ENCODE peak calls at places on chromosomes 1 and 21, in four cellular contexts. P is stomach, L is tibial nerve, U is right atrium auricular region. E is an unnamed sample.
A peak's percentile ranks its signal among the peaks of the same experiment; 100 is the strongest.

GRCh38 chr21:30340714-30341573 is 3.5 kb upstream of the KRTAP27-1 start:
- DNase-seq in U (no peak), P (peak; percentile 56), L (no peak), E (peak; percentile 18)

GRCh38 chr1:201481004-201481380 is 12.0 kb upstream of the PHLDA3 start:
- DNase-seq in L (no peak), P (no peak), U (no peak), E (no peak)

GRCh38 chr1:85224734-85225623 is 24.2 kb upstream of the SYDE2 start:
- DNase-seq in U (no peak), L (no peak), P (peak; percentile 84), E (no peak)

GRCh38 chr1:212981025-212981495 is 30.7 kb downstream of the VASH2 start:
- DNase-seq in L (no peak), P (peak; percentile 37), U (peak; percentile 55), E (no peak)

GRCh38 chr1:172882791-172883386 is 167.9 kb downstream of the TNFSF18 start:
- DNase-seq in U (no peak), P (no peak), L (no peak), E (no peak)

GRCh38 chr1:116832932-116833578 is 76.7 kb upstream of the PTGFRN start:
- DNase-seq in L (no peak), P (no peak), U (no peak), E (no peak)

GRCh38 chr1:30437059-30437576 is 286.3 kb downstream of the MATN1 start:
- DNase-seq in L (no peak), P (no peak), U (no peak), E (no peak)

GRCh38 chr1:117495068-117495467 is 110.8 kb upstream of the TENT5C start:
- DNase-seq in L (no peak), U (no peak), P (no peak), E (no peak)

GRCh38 chr1:240539700-240540414 is 72.1 kb downstream of the GREM2 start:
- DNase-seq in L (no peak), U (no peak), P (no peak), E (no peak)

GRCh38 chr1:20634594-20635084 is 1.4 kb downstream of the PINK1 start:
- DNase-seq in L (no peak), P (peak; percentile 68), U (no peak), E (peak; percentile 31)

GRCh38 chr1:213049232-213049631 is 1.8 kb upstream of the RPS6KC1 start:
- DNase-seq in U (no peak), P (no peak), L (no peak), E (no peak)

GRCh38 chr1:201072149-201072548 is 40.1 kb downstream of the CACNA1S start:
- DNase-seq in P (no peak), U (no peak), L (no peak), E (no peak)

DNA sequence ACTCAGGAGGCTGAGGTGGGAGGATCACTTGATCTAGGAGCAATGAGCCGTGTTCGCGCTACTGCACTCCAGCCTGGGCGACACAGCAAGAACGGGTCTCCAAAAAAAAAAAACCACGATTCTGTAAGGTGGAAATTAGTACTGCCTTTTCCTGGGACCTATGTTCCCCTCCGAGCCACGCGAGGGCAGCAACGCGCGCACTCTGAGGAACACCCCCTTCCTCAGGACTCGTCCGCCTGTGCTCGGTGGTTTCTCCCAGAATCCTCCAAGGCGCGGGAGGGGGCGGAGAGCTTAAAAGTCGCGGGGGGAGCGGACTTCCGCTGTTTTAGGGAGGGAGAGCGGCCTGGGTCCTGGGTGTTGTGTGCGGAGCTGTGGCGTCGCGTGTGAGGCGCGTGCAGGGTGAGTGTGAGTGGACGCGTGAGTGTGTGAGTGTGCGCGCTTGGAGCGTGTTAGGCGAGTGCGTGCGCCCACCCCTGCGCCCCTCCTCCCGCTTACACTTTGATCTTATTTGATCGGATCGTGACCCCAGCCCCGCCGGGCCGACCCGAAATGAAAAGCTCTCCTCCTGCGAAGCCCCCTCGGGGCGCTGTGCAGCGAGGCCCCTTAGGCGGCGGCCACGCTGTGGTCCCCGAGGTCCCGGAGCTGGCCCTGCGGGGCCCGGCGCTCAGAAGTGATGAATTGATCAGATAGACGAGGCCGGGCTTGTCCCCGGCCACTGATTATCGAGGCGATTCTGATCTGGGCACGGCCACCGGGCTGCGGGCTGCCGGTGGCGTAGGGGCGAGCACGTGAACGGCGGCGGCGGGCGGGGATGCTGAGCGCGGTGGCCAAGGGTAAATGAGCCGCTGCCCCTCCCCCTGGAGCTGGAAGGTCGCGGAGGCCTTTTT is 9.6 kb downstream of the TMEM167B start:
- DNase-seq in U (peak; percentile 97), P (peak; percentile 97), L (peak; percentile 95), E (peak; percentile 99)
- TF ChIP-seq CTCF in U (peak; percentile 96), P (peak; percentile 83), L (peak; percentile 91), E (no peak)

GRCh38 chr1:58816072-58816746 is 32.4 kb upstream of the JUN start:
- DNase-seq in P (peak; percentile 94), L (peak; percentile 77), U (peak; percentile 89), E (peak; percentile 85)
- TF ChIP-seq CTCF in P (no peak), L (peak; percentile 46), U (peak; percentile 40), E (no peak)

DNA sequence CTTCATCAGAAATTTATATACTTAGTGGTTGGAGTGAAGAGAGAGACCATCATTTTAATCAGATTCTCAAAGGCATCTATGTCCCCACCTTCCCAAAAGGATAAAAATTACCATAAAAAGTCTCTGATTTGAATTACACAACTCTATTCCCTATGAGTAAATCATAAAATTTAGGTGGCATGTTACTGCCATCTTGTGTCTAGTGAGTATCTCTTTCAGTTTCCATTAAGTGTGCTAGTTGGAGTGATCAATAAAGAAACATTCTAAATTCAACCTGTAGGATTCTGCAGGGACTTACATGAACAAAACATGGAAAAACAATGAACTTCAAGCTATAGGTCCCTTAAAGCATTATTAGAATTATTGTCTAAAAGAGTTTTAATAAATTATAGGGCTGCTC is 655.4 kb downstream of the LTN1 start:
- DNase-seq in U (no peak), P (no peak), L (no peak), E (no peak)
- TF ChIP-seq CTCF in U (peak; percentile 58), P (no peak), L (peak; percentile 37), E (no peak)

DNA sequence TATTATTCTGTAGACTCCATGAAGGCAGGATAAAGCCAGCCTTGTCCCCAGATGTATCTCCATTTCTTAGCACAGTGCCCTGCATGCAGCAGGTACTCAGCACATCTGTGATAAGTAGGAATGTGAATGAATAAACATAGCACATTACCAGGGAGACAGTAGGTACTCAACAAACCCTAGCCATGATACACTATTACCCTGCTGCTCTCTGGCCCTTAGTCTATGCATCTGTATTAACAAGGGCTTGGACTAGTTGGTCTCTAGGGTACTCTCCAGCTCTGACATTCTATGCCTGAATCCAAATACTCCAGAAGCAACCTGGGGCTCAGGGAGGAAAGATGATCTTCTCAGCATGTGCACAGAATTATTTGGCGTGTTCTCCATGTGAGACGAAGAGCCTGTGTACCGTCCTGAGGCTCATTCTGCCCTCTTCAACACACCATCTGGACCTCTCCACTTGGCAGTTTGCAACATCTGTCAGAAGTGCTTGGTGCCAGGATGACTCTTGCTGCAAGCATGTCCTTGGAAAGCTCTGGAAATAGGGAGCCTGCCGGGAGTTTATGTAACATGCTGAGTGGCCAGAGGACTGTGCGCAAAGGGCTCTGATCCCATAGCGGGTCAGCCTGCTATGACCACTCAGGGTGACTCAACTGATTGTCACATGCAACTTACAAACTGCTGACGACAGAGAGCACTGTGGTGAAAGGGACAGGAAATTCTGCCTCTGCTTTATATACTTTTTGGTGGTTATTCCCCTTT is 228.2 kb upstream of the USP24 start:
- DNase-seq in L (peak; percentile 82), P (peak; percentile 45), U (peak; percentile 98), E (peak; percentile 93)
- TF ChIP-seq CTCF in L (peak; percentile 28), P (no peak), U (peak; percentile 9), E (no peak)

GRCh38 chr1:162400790-162401189 is 11.1 kb downstream of the SH2D1B start:
- DNase-seq in U (no peak), L (no peak), P (no peak), E (no peak)
- TF ChIP-seq CTCF in U (no peak), L (no peak), P (no peak), E (no peak)

DNA sequence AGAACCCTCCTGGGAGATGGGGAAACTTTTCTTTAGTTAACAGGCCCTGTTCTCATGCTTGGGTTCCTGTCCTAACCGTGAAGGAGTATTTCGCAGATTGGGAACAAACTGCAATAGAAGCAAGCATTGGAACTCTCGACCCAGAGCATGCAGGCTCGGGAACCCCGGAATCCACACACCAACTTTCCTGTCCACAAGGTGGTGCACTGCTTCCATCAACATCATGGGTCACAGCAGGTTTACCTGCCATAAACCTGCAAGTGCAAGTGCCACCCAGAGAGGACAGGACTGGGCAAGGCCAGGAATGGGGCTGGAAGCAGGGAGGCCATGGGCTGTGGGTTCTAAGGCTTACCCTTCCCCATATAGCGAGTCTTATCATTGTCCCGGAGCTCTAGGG is 6.9 kb downstream of the ENO1 start:
- DNase-seq in P (no peak), U (no peak), L (no peak), E (no peak)
- TF ChIP-seq CTCF in P (peak; percentile 7), U (no peak), L (peak; percentile 38), E (no peak)

E was measured in lower leg skin.